ENCODE peak calls at places on chromosomes 5 and 9, in nine cellular contexts. M, W, U, V, P, Z, Y, I and G are unnamed samples.

GRCh38 chr9:33170464-33171156 is 3.5 kb upstream of the B4GALT1 start:
- DNase-seq in Z (peak), Y (no peak), W (peak), V (peak), I (no peak), U (no peak), P (no peak), M (no peak), G (peak)

GRCh38 chr9:112334319-112334828 is 955 bp upstream of the PTBP3 start:
- DNase-seq in P (no peak), M (peak), U (no peak), I (peak), Z (no peak), Y (peak), V (peak), W (no peak), G (peak)

GRCh38 chr5:42665857-42666256 is 90.8 kb upstream of the CCDC152 start:
- DNase-seq in P (no peak), W (no peak), V (no peak), U (no peak), Z (no peak), M (no peak), Y (no peak), I (no peak), G (no peak)

GRCh38 chr9:76873056-76873792 is 32.7 kb downstream of the PRUNE2 start:
- DNase-seq in V (peak), U (no peak), W (peak), P (peak), M (peak), Y (no peak), Z (peak), I (peak), G (peak)

GRCh38 chr5:158821321-158821720 is 278.4 kb downstream of the EBF1 start:
- DNase-seq in U (no peak), W (no peak), Y (no peak), P (no peak), V (no peak), Z (no peak), I (no peak), M (no peak), G (no peak)

GRCh38 chr5:162657076-162657475 is 589.5 kb downstream of the GABRG2 start:
- DNase-seq in P (no peak), Y (no peak), U (no peak), V (no peak), I (no peak), M (no peak), Z (no peak), W (no peak), G (no peak)

GRCh38 chr5:98248949-98249348 is 524.5 kb upstream of the RGMB start:
- DNase-seq in M (peak), Z (no peak), Y (no peak), W (no peak), U (no peak), V (peak), I (peak), P (no peak), G (peak)

GRCh38 chr9:78130004-78130403 is 98.4 kb upstream of the GNAQ start:
- DNase-seq in M (peak), Y (no peak), V (peak), I (peak), W (no peak), U (no peak), Z (no peak), P (peak), G (no peak)

GRCh38 chr9:132183715-132184114 is 21.9 kb downstream of the NTNG2 start:
- DNase-seq in Z (no peak), W (no peak), M (no peak), U (no peak), V (no peak), I (no peak), Y (no peak), P (no peak), G (no peak)

GRCh38 chr9:22210936-22211335 is 201.8 kb upstream of the CDKN2B start:
- DNase-seq in V (no peak), Y (no peak), P (no peak), I (no peak), Z (no peak), W (no peak), M (peak), U (no peak), G (no peak)

GRCh38 chr5:137733922-137734695 is 1.8 kb downstream of the KLHL3 start:
- DNase-seq in W (no peak), P (no peak), Z (no peak), U (no peak), Y (no peak), M (no peak), I (no peak), V (peak), G (no peak)

GRCh38 chr9:71774917-71775316 is 6.6 kb upstream of the CEMIP2 start:
- DNase-seq in I (no peak), V (no peak), W (no peak), Z (no peak), Y (no peak), M (no peak), P (no peak), U (no peak), G (no peak)

GRCh38 chr5:175478008-175478383 is 364 bp upstream of the SFXN1 start:
- DNase-seq in Y (no peak), M (no peak), P (no peak), Z (no peak), U (no peak), I (no peak), V (peak), W (no peak), G (no peak)

GRCh38 chr5:56534102-56534501 is 281.2 kb upstream of the MAP3K1 start:
- DNase-seq in V (no peak), M (no peak), U (no peak), Z (no peak), I (no peak), W (no peak), P (no peak), Y (no peak), G (no peak)

GRCh38 chr5:169861934-169862333 is 118.4 kb downstream of the INSYN2B start:
- DNase-seq in W (no peak), V (peak), P (no peak), I (peak), U (no peak), Z (no peak), Y (no peak), M (peak), G (peak)

GRCh38 chr5:158686240-158686639 is 413.5 kb downstream of the EBF1 start:
- DNase-seq in Z (no peak), W (no peak), M (no peak), I (no peak), U (no peak), V (no peak), Y (no peak), P (no peak), G (no peak)

GRCh38 chr9:72858089-72858912 is 94.6 kb downstream of the ALDH1A1 start:
- DNase-seq in P (no peak), I (peak), M (no peak), V (peak), Y (no peak), U (no peak), Z (no peak), W (no peak), G (peak)

GRCh38 chr9:89879276-89879675 is 274.5 kb downstream of the GADD45G start:
- DNase-seq in Z (no peak), M (no peak), U (no peak), P (no peak), Y (no peak), W (no peak), V (no peak), I (no peak), G (no peak)

GRCh38 chr9:101626295-101626694 is 31.5 kb upstream of the PPP3R2 start:
- DNase-seq in P (no peak), Z (no peak), M (no peak), U (no peak), V (no peak), I (no peak), Y (no peak), W (no peak), G (no peak)

GRCh38 chr5:150764530-150764929 is 5.7 kb upstream of the DCTN4 start:
- DNase-seq in P (no peak), U (no peak), V (no peak), M (no peak), Y (no peak), W (no peak), Z (no peak), I (no peak), G (no peak)

GRCh38 chr9:86061972-86062739 is 37.2 kb downstream of the GOLM1 start:
- DNase-seq in Z (no peak), U (no peak), P (no peak), V (no peak), Y (no peak), I (no peak), W (no peak), M (no peak), G (no peak)